ENCODE peak calls at places on chromosomes 6 and 20, in six cellular contexts. Z, D, L, C, O and P are unnamed samples.

GRCh38 chr6:16762547-16763477 is 1.6 kb upstream of the ATXN1 start:
- DNase-seq in Z (peak), D (peak), L (peak), C (peak), O (no peak), P (peak)

GRCh38 chr6:25052181-25052580 is 116.4 kb upstream of the RIPOR2 start:
- DNase-seq in Z (no peak), D (no peak), L (no peak), C (no peak), O (no peak), P (no peak)

GRCh38 chr6:105400501-105400900 is 2.4 kb downstream of the PREP start:
- DNase-seq in Z (no peak), D (peak), L (no peak), C (no peak), O (no peak), P (no peak)

GRCh38 chr20:22490287-22491187 is 93.8 kb downstream of the FOXA2 start:
- DNase-seq in Z (peak), D (no peak), L (peak), C (peak), O (no peak), P (no peak)

GRCh38 chr6:31829633-31830492 is 2.3 kb downstream of the HSPA1B start:
- DNase-seq in Z (peak), D (peak), L (no peak), C (no peak), O (no peak), P (no peak)

GRCh38 chr20:1636621-1637020 is 16.8 kb upstream of the SIRPB1 start:
- DNase-seq in Z (no peak), D (no peak), L (peak), C (no peak), O (no peak), P (no peak)

GRCh38 chr6:38141045-38141444 is 321.5 kb downstream of the ZFAND3 start:
- DNase-seq in Z (no peak), D (no peak), L (peak), C (no peak), O (no peak), P (no peak)

GRCh38 chr6:101666256-101666655 is 272.7 kb downstream of the GRIK2 start:
- DNase-seq in Z (peak), D (no peak), L (peak), C (no peak), O (no peak), P (no peak)

GRCh38 chr6:153312633-153313032 is 181.6 kb upstream of the RGS17 start:
- DNase-seq in Z (peak), D (no peak), L (peak), C (peak), O (no peak), P (peak)

GRCh38 chr6:49151033-49151432 is 312.0 kb downstream of the MMUT start:
- DNase-seq in Z (no peak), D (no peak), L (no peak), C (no peak), O (no peak), P (no peak)

GRCh38 chr6:107869871-107870270 is 45.8 kb upstream of the SCML4 start:
- DNase-seq in Z (no peak), D (no peak), L (no peak), C (no peak), O (no peak), P (no peak)

GRCh38 chr6:131844243-131844841 is 36.5 kb downstream of the ENPP1 start:
- DNase-seq in Z (peak), D (no peak), L (peak), C (no peak), O (no peak), P (no peak)

GRCh38 chr6:127177030-127177928 is 58.8 kb downstream of the RSPO3 start:
- DNase-seq in Z (no peak), D (no peak), L (no peak), C (no peak), O (no peak), P (no peak)

GRCh38 chr6:49457771-49458170 is 5.3 kb downstream of the MMUT start:
- DNase-seq in Z (no peak), D (no peak), L (no peak), C (no peak), O (no peak), P (no peak)

GRCh38 chr6:167706313-167707109 is 120.2 kb upstream of the AFDN start:
- DNase-seq in Z (no peak), D (no peak), L (no peak), C (no peak), O (peak), P (no peak)

GRCh38 chr6:68975064-68975463 is 340.0 kb downstream of the ADGRB3 start:
- DNase-seq in Z (peak), D (peak), L (no peak), C (no peak), O (no peak), P (peak)
- TF ChIP-seq RFX5 in Z (no peak), D (no peak), L (no peak), C (no peak), O (no peak), P (no peak)

GRCh38 chr6:129353067-129353466 is 356.9 kb downstream of the ARHGAP18 start:
- DNase-seq in Z (no peak), D (no peak), L (no peak), C (no peak), O (no peak), P (no peak)
- TF ChIP-seq RAD21 in Z (no peak), D (no peak), L (no peak), C (no peak), O (no peak), P (no peak)

GRCh38 chr6:39769012-39769411 is 23.2 kb upstream of the DAAM2 start:
- DNase-seq in Z (no peak), D (no peak), L (no peak), C (no peak), O (no peak), P (no peak)

GRCh38 chr6:39776581-39776980 is 15.6 kb upstream of the DAAM2 start:
- DNase-seq in Z (no peak), D (no peak), L (no peak), C (no peak), O (no peak), P (no peak)

GRCh38 chr6:39770476-39770875 is 21.7 kb upstream of the DAAM2 start:
- DNase-seq in Z (no peak), D (no peak), L (no peak), C (no peak), O (no peak), P (no peak)

GRCh38 chr6:39777218-39777617 is 15.0 kb upstream of the DAAM2 start:
- DNase-seq in Z (no peak), D (no peak), L (no peak), C (no peak), O (no peak), P (no peak)

DNA sequence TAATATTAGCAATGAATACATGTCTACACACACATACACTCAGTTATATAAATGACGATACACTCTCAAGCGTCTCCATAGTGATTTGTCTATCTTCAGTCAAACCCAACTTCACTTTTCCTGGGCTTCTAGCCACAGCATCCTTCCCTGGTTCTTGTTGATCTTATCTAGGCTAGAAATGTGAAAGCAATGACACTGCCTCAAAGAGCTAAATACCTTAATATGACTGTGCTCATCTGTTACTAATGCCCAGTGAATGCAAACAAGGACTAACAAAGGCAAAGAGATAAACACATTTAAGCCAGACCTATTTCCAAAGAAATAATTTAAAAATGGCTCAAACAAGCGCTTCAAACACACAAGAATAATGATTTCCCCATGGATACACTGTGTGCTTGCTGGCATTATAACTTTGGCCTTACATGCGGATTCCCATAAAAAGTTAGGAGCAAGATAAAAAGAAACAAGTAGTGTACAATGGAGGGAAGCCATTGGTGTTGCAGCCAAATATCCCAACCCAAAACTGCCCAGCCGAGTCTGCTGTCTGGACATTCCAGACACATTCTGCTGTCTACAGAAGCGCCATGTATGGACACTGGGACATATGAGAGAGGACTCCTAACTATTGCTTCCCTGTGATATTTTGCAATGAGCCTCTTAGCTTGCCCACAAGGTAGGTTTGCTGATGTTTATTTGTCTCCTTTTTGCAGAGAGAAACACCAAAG is 19.5 kb upstream of the DAAM2 start:
- DNase-seq in Z (no peak), D (no peak), L (no peak), C (no peak), O (no peak), P (no peak)
- TF ChIP-seq EP300 in Z (no peak), D (no peak), L (no peak), C (no peak), O (no peak), P (no peak)

DNA sequence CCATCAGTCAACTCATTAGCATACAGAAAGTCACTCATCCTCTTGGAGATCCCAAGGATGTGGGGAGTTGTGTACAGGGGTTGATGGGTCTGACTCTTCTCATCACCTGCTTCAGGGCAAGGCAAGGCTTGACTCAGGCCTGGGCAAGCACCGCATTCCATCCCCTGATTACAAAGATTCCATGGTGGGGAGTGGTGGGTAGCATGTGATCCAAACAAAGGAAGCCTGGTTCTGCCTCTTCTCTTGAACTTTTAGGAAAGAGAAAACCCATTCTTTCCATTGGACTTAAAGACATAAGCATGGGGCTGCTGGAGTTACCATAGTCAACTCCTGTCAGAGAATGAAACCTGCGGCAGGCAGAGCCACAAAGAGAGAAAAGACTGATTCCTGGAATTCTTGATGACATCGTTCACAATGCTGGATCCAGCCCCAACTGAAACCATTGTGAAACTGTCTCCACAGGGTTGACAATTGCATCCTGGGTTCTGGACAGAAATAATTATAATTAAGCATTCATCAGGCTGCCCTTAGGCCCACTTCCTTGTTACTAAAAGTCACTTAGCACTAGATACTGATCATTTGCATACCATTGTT is 235.8 kb upstream of the KCNG1 start:
- DNase-seq in Z (peak), D (no peak), L (no peak), C (no peak), O (no peak), P (no peak)
- TF ChIP-seq RFX5 in Z (no peak), D (no peak), L (no peak), C (no peak), O (no peak), P (no peak)

DNA sequence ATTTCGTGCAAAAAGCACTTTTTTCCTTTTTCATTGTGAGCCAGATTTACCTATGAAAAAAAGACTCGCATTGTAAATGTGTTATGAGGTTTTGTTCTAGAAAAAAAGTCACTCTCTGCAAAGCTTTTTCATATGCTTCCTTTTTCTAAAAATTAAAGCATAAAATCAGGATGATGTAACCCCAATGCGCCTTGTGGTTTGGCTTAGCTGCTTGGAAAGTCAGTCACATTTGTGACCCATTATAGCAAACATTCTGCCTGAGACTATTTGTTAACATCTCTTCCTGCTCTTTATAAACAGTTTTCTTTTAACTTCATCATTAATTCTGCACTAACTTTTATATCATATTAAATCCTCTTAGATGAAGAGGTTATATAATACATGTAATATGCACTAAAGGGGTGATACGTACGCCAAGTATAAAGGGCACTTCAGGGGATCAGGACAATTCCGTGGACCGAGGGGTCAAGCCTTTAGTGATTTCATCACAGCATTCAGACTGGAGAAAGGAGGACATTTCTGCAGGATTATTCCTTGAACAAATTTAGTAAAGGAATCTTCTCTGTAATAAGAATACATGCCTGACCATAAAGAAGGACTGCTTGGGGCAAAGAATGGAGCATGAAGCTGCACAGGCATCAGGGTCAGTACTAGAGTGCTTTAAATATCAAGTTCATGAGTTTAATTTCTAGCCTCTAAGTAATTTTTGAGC is 48.1 kb upstream of the SMLR1 start:
- DNase-seq in Z (no peak), D (no peak), L (no peak), C (no peak), O (no peak), P (no peak)
- TF ChIP-seq RAD21 in Z (no peak), D (no peak), L (no peak), C (no peak), O (no peak), P (no peak)